ENCODE peak calls at places on chromosome 17, in six cellular contexts. A is endodermal cell; M is esophagus squamous epithelium; C is uterus; U is cardiac muscle cell; S is CD8-positive, alpha-beta T cell. O is an unnamed sample. For H3K36me3, the result is how much of the 10 kb centered on the place peaks cover.

GRCh38 chr17:17351901-17352781 is 49.0 kb downstream of the NT5M start:
- DNase-seq in A (peak), M (no peak), C (no peak), U (peak), S (no peak), O (no peak)

GRCh38 chr17:51402881-51403280 is 142.5 kb downstream of the UTP18 start:
- DNase-seq in A (peak), M (no peak), C (no peak), U (no peak), S (no peak), O (no peak)

GRCh38 chr17:48527742-48528028 is 3.1 kb downstream of the HOXB1 start:
- DNase-seq in A (no peak), M (no peak), C (no peak), U (no peak), S (no peak), O (no peak)

GRCh38 chr17:81221371-81221841 is 1.4 kb downstream of the CEP131 start:
- DNase-seq in A (peak), M (no peak), C (no peak), U (no peak), S (no peak), O (no peak)

GRCh38 chr17:50605434-50605833 is 29.2 kb upstream of the ABCC3 start:
- DNase-seq in A (no peak), M (no peak), C (peak), U (peak), S (no peak), O (no peak)

GRCh38 chr17:67628580-67629013 is 89.1 kb upstream of the NOL11 start:
- DNase-seq in A (peak), M (no peak), C (no peak), U (peak), S (no peak), O (peak)

GRCh38 chr17:72297326-72298115 is 176.7 kb downstream of the SOX9 start:
- DNase-seq in A (no peak), M (no peak), C (no peak), U (peak), S (no peak), O (no peak)

GRCh38 chr17:2406271-2406902 is 5.5 kb upstream of the MNT start:
- DNase-seq in A (no peak), M (no peak), C (no peak), U (no peak), S (no peak), O (peak)

GRCh38 chr17:29776026-29776425 is 153.3 kb upstream of the CORO6 start:
- DNase-seq in A (no peak), M (no peak), C (no peak), U (no peak), S (no peak), O (no peak)

GRCh38 chr17:60468371-60468770 is 46.1 kb downstream of the CHCT1 start:
- DNase-seq in A (no peak), M (no peak), C (no peak), U (no peak), S (no peak), O (no peak)

GRCh38 chr17:16945513-16946201 is 26.3 kb downstream of the TNFRSF13B start:
- DNase-seq in A (peak), M (no peak), C (no peak), U (no peak), S (no peak), O (peak)

GRCh38 chr17:81994593-81995462 is 17.4 kb downstream of the ASPSCR1 start:
- DNase-seq in A (no peak), M (no peak), C (no peak), U (no peak), S (no peak), O (no peak)

GRCh38 chr17:19756551-19756950 is 8.5 kb upstream of the ALDH3A1 start:
- DNase-seq in A (peak), M (no peak), C (no peak), U (peak), S (no peak), O (no peak)

GRCh38 chr17:67421869-67422273 is 44.8 kb downstream of the PITPNC1 start:
- DNase-seq in A (no peak), M (no peak), C (no peak), U (peak), S (no peak), O (no peak)

GRCh38 chr17:21171309-21171922 is 42.5 kb downstream of the TMEM11 start:
- DNase-seq in A (peak), M (no peak), C (no peak), U (no peak), S (no peak), O (no peak)

GRCh38 chr17:36687736-36688135 is 86.4 kb downstream of the MRM1 start:
- DNase-seq in A (peak), M (no peak), C (no peak), U (no peak), S (no peak), O (no peak)

GRCh38 chr17:31566992-31567373 is 175.5 kb downstream of the RAB11FIP4 start:
- DNase-seq in A (no peak), M (no peak), C (no peak), U (no peak), S (no peak), O (no peak)

GRCh38 chr17:7831233-7831632 is 2.8 kb upstream of the KDM6B start:
- DNase-seq in A (no peak), M (no peak), C (no peak), U (no peak), S (no peak), O (no peak)

GRCh38 chr17:59619313-59620063 is at the start of gene CLTC:
- DNase-seq in A (peak), M (peak), C (peak), U (peak), S (peak), O (peak)

GRCh38 chr17:57106836-57107497 is 21.9 kb downstream of the AKAP1 start:
- DNase-seq in A (no peak), M (no peak), C (no peak), U (no peak), S (no peak), O (peak)

GRCh38 chr17:57104461-57105175 is 19.6 kb downstream of the AKAP1 start:
- DNase-seq in A (no peak), M (no peak), C (no peak), U (no peak), S (no peak), O (peak)

GRCh38 chr17:57107498-57108101 is 22.6 kb downstream of the AKAP1 start:
- DNase-seq in A (peak), M (no peak), C (no peak), U (no peak), S (no peak), O (peak)

GRCh38 chr17:57108656-57109392 is 23.8 kb downstream of the AKAP1 start:
- DNase-seq in A (peak), M (no peak), C (no peak), U (no peak), S (no peak), O (peak)

DNA sequence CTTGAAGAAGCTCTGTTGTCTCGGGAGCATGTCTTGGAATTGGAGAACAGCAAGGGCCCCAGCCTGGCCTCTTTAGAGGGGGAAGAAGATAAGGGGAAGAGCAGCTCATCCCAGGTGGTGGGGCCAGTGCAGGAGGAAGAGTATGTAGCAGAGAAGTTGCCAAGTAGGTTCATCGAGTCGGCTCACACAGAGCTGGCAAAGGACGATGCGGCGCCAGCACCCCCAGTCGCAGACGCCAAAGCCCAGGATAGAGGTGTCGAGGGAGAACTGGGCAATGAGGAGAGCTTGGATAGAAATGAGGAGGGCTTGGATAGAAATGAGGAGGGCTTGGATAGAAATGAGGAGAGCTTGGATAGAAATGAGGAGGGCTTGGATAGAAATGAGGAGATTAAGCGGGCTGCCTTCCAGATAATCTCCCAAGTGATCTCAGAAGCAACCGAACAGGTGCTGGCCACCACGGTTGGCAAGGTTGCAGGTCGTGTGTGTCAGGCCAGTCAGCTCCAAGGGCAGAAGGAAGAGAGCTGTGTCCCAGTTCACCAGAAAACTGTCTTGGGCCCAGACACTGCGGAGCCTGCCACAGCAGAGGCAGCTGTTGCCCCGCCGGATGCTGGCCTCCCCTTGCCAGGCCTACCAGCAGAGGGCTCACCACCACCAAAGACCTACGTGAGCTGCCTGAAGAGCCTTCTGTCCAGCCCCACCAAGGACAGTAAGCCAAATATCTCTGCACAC is 21.2 kb downstream of the AKAP1 start:
- DNase-seq in A (peak), M (no peak), C (no peak), U (no peak), S (no peak), O (peak)
- TF ChIP-seq CTCF in A (peak), M (no peak), C (no peak), U (peak), S (no peak), O (peak)

DNA sequence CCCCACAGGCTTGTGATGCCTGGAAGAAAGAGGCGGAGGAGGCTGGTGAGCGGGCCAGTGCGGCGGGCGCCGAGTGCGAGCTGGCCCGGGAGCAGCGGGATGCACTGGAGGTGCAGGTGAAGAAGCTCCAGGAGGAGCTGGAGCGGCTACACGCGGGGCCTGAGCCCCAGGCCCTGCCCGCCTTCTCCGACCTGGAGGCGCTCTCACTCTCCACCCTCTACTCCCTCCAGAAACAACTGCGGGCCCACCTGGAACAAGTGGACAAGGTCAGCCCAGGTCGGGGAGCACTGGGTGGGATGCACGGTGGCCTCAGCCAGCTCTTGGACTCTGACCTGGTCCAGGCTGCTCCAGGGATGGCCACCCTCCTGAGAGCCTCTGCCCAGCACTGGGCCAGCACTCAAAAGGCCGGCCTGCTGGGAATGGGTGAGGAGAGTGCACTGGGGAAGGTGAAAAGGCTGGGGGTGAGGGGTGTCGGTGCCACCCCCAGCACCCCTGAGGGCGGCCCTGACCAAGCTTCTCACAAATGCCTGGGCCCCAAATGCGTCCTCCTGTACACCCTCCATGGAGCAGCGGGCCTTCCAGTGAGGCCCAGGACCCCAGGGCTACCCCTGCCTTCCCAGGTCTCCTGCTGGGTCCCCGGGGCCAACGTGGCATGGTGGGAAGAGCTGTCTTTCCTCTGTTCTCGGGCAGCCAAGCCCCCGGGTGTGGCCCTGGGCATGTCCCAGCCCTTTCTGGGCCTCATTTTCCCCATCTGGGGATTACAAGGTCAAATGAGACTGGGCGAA is 20.8 kb downstream of the UNC13D start:
- DNase-seq in A (no peak), M (no peak), C (no peak), U (no peak), S (no peak), O (peak)
- H3K27ac ChIP-seq in A (no peak), M (no peak), C (no peak), U (peak), S (no peak), O (no peak)

DNA sequence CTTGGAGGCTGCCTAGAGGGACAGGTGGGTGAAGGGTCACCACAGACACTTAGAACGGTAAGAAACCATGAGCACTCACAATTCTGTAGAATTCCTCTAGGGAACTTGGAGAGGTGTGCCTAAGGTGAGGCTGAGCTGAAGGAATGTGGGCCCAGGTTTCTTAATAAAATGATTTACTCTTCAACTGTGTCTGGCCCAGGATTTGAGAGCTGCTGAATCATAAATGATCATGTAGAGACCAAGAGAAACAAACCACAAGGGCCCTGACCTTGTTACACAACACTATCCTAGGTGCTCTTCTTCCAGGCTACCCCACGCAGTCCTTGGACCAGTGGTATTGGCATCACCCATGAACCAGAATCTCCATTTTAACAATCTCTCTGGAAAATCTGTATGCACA is 27.7 kb downstream of the ZNF18 start:
- DNase-seq in A (no peak), M (no peak), C (no peak), U (no peak), S (no peak), O (no peak)
- H3K36me3 ChIP-seq in A (under half), M (under half), C (under half), U (under half), S (under half), O (under half)

GRCh38 chr17:5272313-5272712 is 9.8 kb upstream of the RABEP1 start:
- DNase-seq in A (peak), M (no peak), C (no peak), U (no peak), S (no peak), O (no peak)
- TF ChIP-seq CTCF in A (no peak), M (no peak), C (no peak), U (no peak), S (no peak), O (no peak)

O was measured in kidney.